ENCODE peak calls at places on chromosomes 12 and 14, in ten cellular contexts. One of them, this sample, is unnamed.

GRCh38 chr12:131941987-131942341 is 7.8 kb upstream of the EP400 start:
- DNase-seq in Caco-2: peak
- DNase-seq in stromal cell of bone marrow: no peak
- DNase-seq in Kasumi-1: no peak
- DNase-seq in 8988T: no peak
- DNase-seq in thoracic aorta: no peak
- DNase-seq in ELR: no peak
- DNase-seq in ACHN: no peak
- DNase-seq in foreskin fibroblast: no peak
- DNase-seq in left lobe of liver: no peak
- DNase-seq in this sample: no peak

GRCh38 chr12:25840678-25841077 is 117.8 kb upstream of the RASSF8 start:
- DNase-seq in Caco-2: no peak
- DNase-seq in stromal cell of bone marrow: peak
- DNase-seq in Kasumi-1: no peak
- DNase-seq in 8988T: no peak
- DNase-seq in thoracic aorta: no peak
- DNase-seq in ELR: no peak
- DNase-seq in ACHN: no peak
- DNase-seq in foreskin fibroblast: peak
- DNase-seq in left lobe of liver: no peak
- DNase-seq in this sample: peak

GRCh38 chr14:68622856-68623255 is 170.0 kb downstream of the ZFP36L1 start:
- DNase-seq in Caco-2: no peak
- DNase-seq in stromal cell of bone marrow: no peak
- DNase-seq in Kasumi-1: no peak
- DNase-seq in 8988T: no peak
- DNase-seq in thoracic aorta: no peak
- DNase-seq in ELR: no peak
- DNase-seq in ACHN: no peak
- DNase-seq in foreskin fibroblast: no peak
- DNase-seq in left lobe of liver: no peak
- DNase-seq in this sample: no peak

GRCh38 chr14:74179775-74180354 is 59.4 kb upstream of the VSX2 start:
- DNase-seq in Caco-2: no peak
- DNase-seq in stromal cell of bone marrow: no peak
- DNase-seq in Kasumi-1: no peak
- DNase-seq in 8988T: no peak
- DNase-seq in thoracic aorta: no peak
- DNase-seq in ELR: no peak
- DNase-seq in ACHN: no peak
- DNase-seq in foreskin fibroblast: no peak
- DNase-seq in left lobe of liver: no peak
- DNase-seq in this sample: no peak

GRCh38 chr12:6605425-6606330 is 1.5 kb downstream of the CHD4 start:
- DNase-seq in Caco-2: no peak
- DNase-seq in stromal cell of bone marrow: no peak
- DNase-seq in Kasumi-1: no peak
- DNase-seq in 8988T: no peak
- DNase-seq in thoracic aorta: no peak
- DNase-seq in ELR: peak
- DNase-seq in ACHN: peak
- DNase-seq in foreskin fibroblast: peak
- DNase-seq in left lobe of liver: no peak
- DNase-seq in this sample: no peak

GRCh38 chr12:96907681-96908163 is 665 bp downstream of the NEDD1 start:
- DNase-seq in Caco-2: no peak
- DNase-seq in stromal cell of bone marrow: no peak
- DNase-seq in Kasumi-1: peak
- DNase-seq in 8988T: no peak
- DNase-seq in thoracic aorta: no peak
- DNase-seq in ELR: peak
- DNase-seq in ACHN: peak
- DNase-seq in foreskin fibroblast: peak
- DNase-seq in left lobe of liver: no peak
- DNase-seq in this sample: no peak

GRCh38 chr14:35847636-35848035 is 21.5 kb downstream of the BRMS1L start:
- DNase-seq in Caco-2: no peak
- DNase-seq in stromal cell of bone marrow: no peak
- DNase-seq in Kasumi-1: no peak
- DNase-seq in 8988T: no peak
- DNase-seq in thoracic aorta: no peak
- DNase-seq in ELR: no peak
- DNase-seq in ACHN: no peak
- DNase-seq in foreskin fibroblast: no peak
- DNase-seq in left lobe of liver: no peak
- DNase-seq in this sample: no peak

GRCh38 chr12:46915082-46915481 is 89.3 kb upstream of the SLC38A4 start:
- DNase-seq in Caco-2: no peak
- DNase-seq in stromal cell of bone marrow: peak
- DNase-seq in Kasumi-1: no peak
- DNase-seq in 8988T: no peak
- DNase-seq in thoracic aorta: no peak
- DNase-seq in ELR: peak
- DNase-seq in ACHN: no peak
- DNase-seq in foreskin fibroblast: peak
- DNase-seq in left lobe of liver: no peak
- DNase-seq in this sample: peak

GRCh38 chr12:11716794-11717532 is 67.5 kb downstream of the ETV6 start:
- DNase-seq in Caco-2: no peak
- DNase-seq in stromal cell of bone marrow: no peak
- DNase-seq in Kasumi-1: no peak
- DNase-seq in 8988T: no peak
- DNase-seq in thoracic aorta: no peak
- DNase-seq in ELR: peak
- DNase-seq in ACHN: peak
- DNase-seq in foreskin fibroblast: peak
- DNase-seq in left lobe of liver: no peak
- DNase-seq in this sample: no peak

This sample was measured in amniotic stem cell.